ENCODE peak calls at places on chromosome 22, in four cellular contexts. J is ELR, K is cardiac muscle cell, I is substantia nigra. C is an unnamed sample.

GRCh38 chr22:50150161-50151129 is 20.1 kb upstream of the PANX2 start:
- DNase-seq in J (peak), K (no peak), I (no peak), C (no peak)

GRCh38 chr22:20463324-20464095 is 25.9 kb upstream of the SCARF2 start:
- DNase-seq in J (no peak), K (no peak), I (no peak), C (no peak)

GRCh38 chr22:30865656-30866055 is 102.9 kb downstream of the MORC2 start:
- DNase-seq in J (no peak), K (no peak), I (no peak), C (no peak)

GRCh38 chr22:36578619-36579018 is 49.7 kb upstream of the EIF3D start:
- DNase-seq in J (no peak), K (no peak), I (no peak), C (no peak)

GRCh38 chr22:23175817-23176644 is 4.3 kb upstream of the BCR start:
- DNase-seq in J (no peak), K (no peak), I (no peak), C (no peak)

GRCh38 chr22:47014946-47015345 is 252.5 kb downstream of the TBC1D22A start:
- DNase-seq in J (no peak), K (no peak), I (no peak), C (no peak)

GRCh38 chr22:46933040-46933439 is 170.6 kb downstream of the TBC1D22A start:
- DNase-seq in J (no peak), K (no peak), I (no peak), C (no peak)

GRCh38 chr22:28810839-28811491 is 10.6 kb upstream of the XBP1 start:
- DNase-seq in J (no peak), K (peak), I (no peak), C (peak)

GRCh38 chr22:27972732-27973698 is 54.0 kb upstream of the PITPNB start:
- DNase-seq in J (peak), K (peak), I (no peak), C (no peak)

GRCh38 chr22:31083923-31084810 is 3.0 kb downstream of the SMTN start:
- DNase-seq in J (peak), K (no peak), I (no peak), C (no peak)

GRCh38 chr22:30212996-30213441 is 33.5 kb downstream of the LIF start:
- DNase-seq in J (peak), K (peak), I (no peak), C (no peak)

GRCh38 chr22:23243006-23243573 is 62.8 kb downstream of the BCR start:
- DNase-seq in J (no peak), K (no peak), I (no peak), C (no peak)

GRCh38 chr22:48488611-48489456 is 1338.8 kb downstream of the BRD1 start:
- DNase-seq in J (no peak), K (no peak), I (peak), C (no peak)

GRCh38 chr22:40552070-40552469 is 84.4 kb downstream of the MRTFA start:
- DNase-seq in J (no peak), K (peak), I (no peak), C (no peak)

C was measured in pons.